ENCODE peak calls at places on chromosomes 6 and 20, in six cellular contexts. One of them, this sample, is unnamed.

GRCh38 chr20:33791959-33792597 is 19.1 kb upstream of the CHMP4B start:
- DNase-seq in sigmoid colon: peak; percentile 82
- DNase-seq in HCT116: no peak
- DNase-seq in heart right ventricle: peak; percentile 43
- DNase-seq in choroid plexus epithelial cell: peak; percentile 49
- DNase-seq in ascending aorta: no peak
- DNase-seq in this sample: peak; percentile 40

GRCh38 chr6:168368971-168369370 is 49.4 kb upstream of the DACT2 start:
- DNase-seq in sigmoid colon: peak; percentile 54
- DNase-seq in HCT116: no peak
- DNase-seq in heart right ventricle: no peak
- DNase-seq in choroid plexus epithelial cell: no peak
- DNase-seq in ascending aorta: no peak
- DNase-seq in this sample: no peak

GRCh38 chr6:1607557-1608221 is 2.0 kb upstream of the FOXC1 start:
- DNase-seq in sigmoid colon: peak; percentile 66
- DNase-seq in HCT116: no peak
- DNase-seq in heart right ventricle: no peak
- DNase-seq in choroid plexus epithelial cell: no peak
- DNase-seq in ascending aorta: no peak
- DNase-seq in this sample: no peak

GRCh38 chr6:15553031-15553430 is 109.8 kb downstream of the DTNBP1 start:
- DNase-seq in sigmoid colon: no peak
- DNase-seq in HCT116: no peak
- DNase-seq in heart right ventricle: no peak
- DNase-seq in choroid plexus epithelial cell: no peak
- DNase-seq in ascending aorta: no peak
- DNase-seq in this sample: no peak

GRCh38 chr6:13493147-13493546 is 5.7 kb upstream of the GFOD1 start:
- DNase-seq in sigmoid colon: no peak
- DNase-seq in HCT116: no peak
- DNase-seq in heart right ventricle: no peak
- DNase-seq in choroid plexus epithelial cell: no peak
- DNase-seq in ascending aorta: no peak
- DNase-seq in this sample: no peak

GRCh38 chr20:57980526-57980925 is 247.9 kb downstream of the ANKRD60 start:
- DNase-seq in sigmoid colon: no peak
- DNase-seq in HCT116: no peak
- DNase-seq in heart right ventricle: no peak
- DNase-seq in choroid plexus epithelial cell: no peak
- DNase-seq in ascending aorta: no peak
- DNase-seq in this sample: no peak

GRCh38 chr6:134034478-134034877 is 17.9 kb downstream of the SLC2A12 start:
- DNase-seq in sigmoid colon: no peak
- DNase-seq in HCT116: no peak
- DNase-seq in heart right ventricle: no peak
- DNase-seq in choroid plexus epithelial cell: no peak
- DNase-seq in ascending aorta: no peak
- DNase-seq in this sample: no peak

GRCh38 chr20:49349078-49349477 is 71.2 kb upstream of the ZNFX1 start:
- DNase-seq in sigmoid colon: no peak
- DNase-seq in HCT116: no peak
- DNase-seq in heart right ventricle: no peak
- DNase-seq in choroid plexus epithelial cell: no peak
- DNase-seq in ascending aorta: no peak
- DNase-seq in this sample: no peak

GRCh38 chr20:44572551-44573500 is 9.6 kb upstream of the PKIG start:
- DNase-seq in sigmoid colon: peak; percentile 86
- DNase-seq in HCT116: no peak
- DNase-seq in heart right ventricle: peak; percentile 64
- DNase-seq in choroid plexus epithelial cell: peak; percentile 87
- DNase-seq in ascending aorta: no peak
- DNase-seq in this sample: peak; percentile 96

GRCh38 chr20:58749098-58749766 is 56.6 kb downstream of the NPEPL1 start:
- DNase-seq in sigmoid colon: no peak
- DNase-seq in HCT116: no peak
- DNase-seq in heart right ventricle: no peak
- DNase-seq in choroid plexus epithelial cell: no peak
- DNase-seq in ascending aorta: no peak
- DNase-seq in this sample: no peak

GRCh38 chr6:27163858-27164257 is 83.6 kb upstream of the PRSS16 start:
- DNase-seq in sigmoid colon: no peak
- DNase-seq in HCT116: no peak
- DNase-seq in heart right ventricle: no peak
- DNase-seq in choroid plexus epithelial cell: no peak
- DNase-seq in ascending aorta: no peak
- DNase-seq in this sample: no peak

GRCh38 chr6:92790381-92790780 is 629.0 kb downstream of the EPHA7 start:
- DNase-seq in sigmoid colon: no peak
- DNase-seq in HCT116: no peak
- DNase-seq in heart right ventricle: no peak
- DNase-seq in choroid plexus epithelial cell: no peak
- DNase-seq in ascending aorta: no peak
- DNase-seq in this sample: no peak

GRCh38 chr6:41132254-41132653 is 21.9 kb downstream of the TREML1 start:
- DNase-seq in sigmoid colon: no peak
- DNase-seq in HCT116: no peak
- DNase-seq in heart right ventricle: no peak
- DNase-seq in choroid plexus epithelial cell: no peak
- DNase-seq in ascending aorta: no peak
- DNase-seq in this sample: no peak

GRCh38 chr6:1697688-1698351 is 88.1 kb downstream of the FOXC1 start:
- DNase-seq in sigmoid colon: no peak
- DNase-seq in HCT116: no peak
- DNase-seq in heart right ventricle: no peak
- DNase-seq in choroid plexus epithelial cell: no peak
- DNase-seq in ascending aorta: no peak
- DNase-seq in this sample: no peak

GRCh38 chr6:7311171-7311570 is 1.8 kb downstream of the SSR1 start:
- DNase-seq in sigmoid colon: no peak
- DNase-seq in HCT116: no peak
- DNase-seq in heart right ventricle: no peak
- DNase-seq in choroid plexus epithelial cell: peak; percentile 38
- DNase-seq in ascending aorta: no peak
- DNase-seq in this sample: no peak

GRCh38 chr20:4324611-4325238 is 309.4 kb upstream of the RNF24 start:
- DNase-seq in sigmoid colon: no peak
- DNase-seq in HCT116: no peak
- DNase-seq in heart right ventricle: no peak
- DNase-seq in choroid plexus epithelial cell: no peak
- DNase-seq in ascending aorta: no peak
- DNase-seq in this sample: no peak

GRCh38 chr20:4325548-4326187 is 310.3 kb upstream of the RNF24 start:
- DNase-seq in sigmoid colon: no peak
- DNase-seq in HCT116: no peak
- DNase-seq in heart right ventricle: peak; percentile 9
- DNase-seq in choroid plexus epithelial cell: no peak
- DNase-seq in ascending aorta: no peak
- DNase-seq in this sample: no peak

GRCh38 chr20:4322499-4322898 is 307.1 kb upstream of the RNF24 start:
- DNase-seq in sigmoid colon: no peak
- DNase-seq in HCT116: no peak
- DNase-seq in heart right ventricle: no peak
- DNase-seq in choroid plexus epithelial cell: no peak
- DNase-seq in ascending aorta: no peak
- DNase-seq in this sample: no peak

GRCh38 chr20:4318891-4319290 is 303.5 kb upstream of the RNF24 start:
- DNase-seq in sigmoid colon: no peak
- DNase-seq in HCT116: no peak
- DNase-seq in heart right ventricle: no peak
- DNase-seq in choroid plexus epithelial cell: no peak
- DNase-seq in ascending aorta: no peak
- DNase-seq in this sample: no peak

GRCh38 chr20:4320284-4320683 is 304.9 kb upstream of the RNF24 start:
- DNase-seq in sigmoid colon: no peak
- DNase-seq in HCT116: no peak
- DNase-seq in heart right ventricle: no peak
- DNase-seq in choroid plexus epithelial cell: no peak
- DNase-seq in ascending aorta: no peak
- DNase-seq in this sample: no peak
- TF ChIP-seq CTCF in sigmoid colon: no peak
- TF ChIP-seq CTCF in HCT116: no peak
- TF ChIP-seq CTCF in heart right ventricle: no peak
- TF ChIP-seq CTCF in choroid plexus epithelial cell: no peak
- TF ChIP-seq CTCF in ascending aorta: no peak
- TF ChIP-seq CTCF in this sample: no peak

DNA sequence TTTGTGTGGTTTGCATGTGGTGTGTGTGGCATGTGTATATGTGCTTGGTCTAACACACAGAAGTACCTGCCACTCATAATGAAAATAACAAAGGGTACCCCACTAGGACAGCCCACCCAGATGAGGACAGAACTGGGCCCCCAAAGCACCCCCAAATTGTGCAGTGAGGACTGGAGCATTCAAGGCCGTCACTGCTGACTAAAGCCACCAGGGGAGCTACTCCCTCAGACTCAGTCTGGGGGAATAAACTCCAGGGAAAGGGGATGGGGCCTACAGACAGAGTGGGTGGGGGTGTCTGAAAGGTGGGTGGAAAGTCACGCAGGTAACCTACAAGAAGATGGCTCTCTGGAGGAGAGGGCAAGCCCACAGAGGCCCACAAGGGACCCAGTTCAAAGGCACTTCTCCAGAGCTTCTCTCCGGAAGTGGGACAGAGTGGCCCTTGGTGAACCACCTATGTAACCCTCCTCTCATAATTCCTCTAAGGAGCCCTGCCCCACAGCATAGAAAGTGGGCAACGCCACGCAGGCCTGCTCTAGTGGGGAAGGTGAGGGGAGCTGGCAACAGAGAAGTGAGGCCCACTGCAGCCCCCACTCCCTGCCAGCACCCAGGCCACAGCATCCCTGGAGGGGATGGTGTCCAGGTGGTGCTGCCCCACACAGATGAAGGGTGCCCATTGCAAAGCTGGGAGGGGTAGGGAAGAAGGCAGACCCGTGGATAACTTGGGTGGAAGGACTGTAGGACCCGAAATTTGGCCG is 122.8 kb upstream of the MAFB start:
- DNase-seq in sigmoid colon: no peak
- DNase-seq in HCT116: no peak
- DNase-seq in heart right ventricle: no peak
- DNase-seq in choroid plexus epithelial cell: no peak
- DNase-seq in ascending aorta: no peak
- DNase-seq in this sample: no peak
- TF ChIP-seq CTCF in sigmoid colon: no peak
- TF ChIP-seq CTCF in HCT116: peak; percentile 34
- TF ChIP-seq CTCF in heart right ventricle: no peak
- TF ChIP-seq CTCF in choroid plexus epithelial cell: peak; percentile 42
- TF ChIP-seq CTCF in ascending aorta: no peak
- TF ChIP-seq CTCF in this sample: peak; percentile 19

DNA sequence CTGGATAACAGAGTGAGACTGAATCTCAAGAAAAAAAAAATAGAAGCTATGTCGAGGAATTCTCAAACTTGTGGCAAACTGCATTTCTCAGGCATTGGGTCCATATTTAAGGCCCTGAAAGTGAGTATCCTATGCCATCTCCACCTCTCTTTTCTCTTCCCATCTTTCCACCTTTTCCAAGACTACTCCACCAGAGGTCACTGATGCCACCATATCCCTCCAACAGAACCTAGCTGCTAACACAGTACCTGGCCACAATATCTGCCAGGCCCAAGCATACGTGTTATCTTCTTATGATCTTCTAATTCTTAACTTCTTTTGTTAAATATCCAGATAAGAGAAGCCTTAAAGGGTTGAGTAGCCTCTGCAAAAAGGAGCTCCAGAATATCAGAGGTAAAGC is 8.2 kb upstream of the ADGRF4 start:
- DNase-seq in sigmoid colon: no peak
- DNase-seq in HCT116: no peak
- DNase-seq in heart right ventricle: no peak
- DNase-seq in choroid plexus epithelial cell: no peak
- DNase-seq in ascending aorta: no peak
- DNase-seq in this sample: no peak
- TF ChIP-seq CTCF in sigmoid colon: no peak
- TF ChIP-seq CTCF in HCT116: no peak
- TF ChIP-seq CTCF in heart right ventricle: no peak
- TF ChIP-seq CTCF in choroid plexus epithelial cell: no peak
- TF ChIP-seq CTCF in ascending aorta: no peak
- TF ChIP-seq CTCF in this sample: no peak

DNA sequence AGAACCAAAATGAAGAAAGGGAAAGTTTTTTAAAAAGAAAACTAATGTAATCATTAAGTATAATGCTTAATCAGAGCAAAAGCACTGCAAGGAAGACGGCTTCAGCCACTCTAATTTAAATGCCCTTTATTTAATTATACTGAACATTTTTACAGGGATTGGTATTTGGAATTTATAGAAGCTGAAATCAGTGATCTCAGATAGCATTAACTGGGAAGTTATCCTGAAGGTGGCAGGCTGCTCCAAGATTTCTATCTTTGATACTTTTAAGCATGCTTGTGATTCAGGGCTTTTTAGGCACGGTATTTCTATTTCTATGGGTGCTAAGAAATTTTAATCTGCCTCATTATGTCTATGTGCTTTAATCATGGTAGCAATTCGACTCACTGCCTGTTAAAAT is 1.3 kb upstream of the NDUFAF4 start:
- DNase-seq in sigmoid colon: no peak
- DNase-seq in HCT116: peak; percentile 37
- DNase-seq in heart right ventricle: peak; percentile 23
- DNase-seq in choroid plexus epithelial cell: peak; percentile 76
- DNase-seq in ascending aorta: no peak
- DNase-seq in this sample: peak; percentile 37
- TF ChIP-seq CTCF in sigmoid colon: no peak
- TF ChIP-seq CTCF in HCT116: peak; percentile 42
- TF ChIP-seq CTCF in heart right ventricle: peak; percentile 18
- TF ChIP-seq CTCF in choroid plexus epithelial cell: peak; percentile 61
- TF ChIP-seq CTCF in ascending aorta: peak; percentile 56
- TF ChIP-seq CTCF in this sample: peak; percentile 76

DNA sequence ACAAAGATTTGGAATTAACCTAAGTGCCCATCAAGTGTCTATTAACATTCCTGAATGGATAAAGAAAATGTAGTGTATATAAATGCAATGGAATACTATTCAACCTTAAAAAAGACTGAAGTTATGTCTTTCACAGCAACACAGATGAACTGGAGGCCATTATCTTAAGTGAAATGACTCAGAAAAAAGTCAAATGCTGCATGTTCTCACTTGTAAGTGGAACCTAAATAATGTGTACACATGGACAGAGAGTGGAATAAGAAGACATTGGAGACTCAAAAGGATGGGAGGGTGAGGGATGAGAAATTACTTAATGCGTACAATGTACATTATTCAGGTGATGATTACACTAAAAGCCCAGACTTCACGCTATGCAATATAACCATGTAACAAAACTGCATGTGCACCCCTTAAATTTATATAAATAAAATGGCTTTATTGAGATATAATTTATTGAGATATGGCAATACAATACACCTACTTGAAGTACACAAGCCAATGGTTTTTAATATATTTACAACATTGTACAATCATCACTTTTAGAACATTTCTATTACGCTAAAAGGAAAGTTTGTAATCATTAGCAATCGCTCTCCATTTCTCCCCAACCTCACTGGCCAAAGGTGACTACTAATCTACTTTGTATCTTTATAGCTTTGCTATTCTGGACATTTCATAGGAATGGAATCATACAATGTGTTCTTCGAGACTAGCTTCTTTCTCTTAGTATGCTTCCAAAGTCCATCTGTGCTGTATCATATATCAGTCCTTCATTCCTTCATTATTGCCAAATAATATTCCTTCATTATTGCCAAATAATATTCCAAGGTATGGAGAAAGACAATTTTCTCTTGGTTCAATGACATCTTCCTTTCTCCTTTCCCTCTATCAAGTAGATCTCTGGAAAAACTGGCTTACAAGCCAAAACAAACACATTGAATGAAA is 5.8 kb downstream of the STX7 start:
- DNase-seq in sigmoid colon: no peak
- DNase-seq in HCT116: no peak
- DNase-seq in heart right ventricle: no peak
- DNase-seq in choroid plexus epithelial cell: no peak
- DNase-seq in ascending aorta: no peak
- DNase-seq in this sample: no peak
- TF ChIP-seq CTCF in sigmoid colon: no peak
- TF ChIP-seq CTCF in HCT116: no peak
- TF ChIP-seq CTCF in heart right ventricle: no peak
- TF ChIP-seq CTCF in choroid plexus epithelial cell: no peak
- TF ChIP-seq CTCF in ascending aorta: no peak
- TF ChIP-seq CTCF in this sample: no peak